ENCODE peak calls at places on chromosomes 1 and 21, in eight cellular contexts. H is heart left ventricle, L is right atrium auricular region, Q is Peyer's patch, S is heart right ventricle, D is left lung, N is HepG2, G is H9. K is an unnamed sample.

GRCh38 chr21:34693192-34693810 is 24.5 kb downstream of the CLIC6 start:
- DNase-seq in N (peak; percentile 55), D (no peak), H (no peak), S (no peak), G (peak; percentile 43), Q (peak; percentile 81), L (no peak), K (peak; percentile 51)

GRCh38 chr1:212987702-212988322 is 27.9 kb downstream of the ANGEL2 start:
- DNase-seq in H (no peak), Q (no peak), L (no peak), N (no peak), S (no peak), D (no peak), G (no peak), K (no peak)

GRCh38 chr1:7550981-7551380 is 220.1 kb upstream of the VAMP3 start:
- DNase-seq in H (no peak), S (no peak), N (no peak), Q (peak; percentile 80), G (no peak), L (no peak), D (no peak), K (no peak)

GRCh38 chr1:43315963-43316737 is 15.4 kb downstream of the TIE1 start:
- DNase-seq in N (no peak), S (no peak), G (no peak), H (no peak), D (peak; percentile 28), Q (no peak), L (no peak), K (no peak)

GRCh38 chr1:239733995-239734394 is 347.6 kb downstream of the CHRM3 start:
- DNase-seq in D (no peak), L (no peak), Q (no peak), G (no peak), H (no peak), N (no peak), S (no peak), K (no peak)

GRCh38 chr1:28249013-28249870 is 10.1 kb upstream of the SESN2 start:
- DNase-seq in L (no peak), S (peak; percentile 64), N (no peak), G (no peak), Q (peak; percentile 47), H (peak; percentile 71), D (peak; percentile 83), K (no peak)

GRCh38 chr1:31568895-31569655 is 7.2 kb upstream of the TINAGL1 start:
- DNase-seq in Q (peak; percentile 34), S (peak; percentile 74), N (no peak), D (peak; percentile 79), L (peak; percentile 68), H (peak; percentile 78), G (no peak), K (no peak)

GRCh38 chr1:18384059-18384458 is 96.7 kb upstream of the KLHDC7A start:
- DNase-seq in G (no peak), S (no peak), Q (no peak), H (no peak), D (no peak), L (no peak), N (no peak), K (no peak)

GRCh38 chr1:225906467-225906866 is 17.5 kb upstream of the LEFTY1 start:
- DNase-seq in Q (no peak), G (no peak), L (no peak), N (no peak), D (no peak), S (no peak), H (no peak), K (no peak)

GRCh38 chr1:63669151-63669961 is 76.1 kb downstream of the PGM1 start:
- DNase-seq in Q (no peak), D (no peak), L (no peak), G (no peak), S (no peak), N (no peak), H (no peak), K (no peak)

GRCh38 chr1:28343405-28343804 is 14.6 kb downstream of the MED18 start:
- DNase-seq in G (no peak), N (peak; percentile 66), S (no peak), D (no peak), H (no peak), Q (no peak), L (no peak), K (no peak)

GRCh38 chr1:89472886-89473285 is 51.7 kb upstream of the LRRC8B start:
- DNase-seq in D (peak; percentile 18), H (no peak), Q (no peak), L (no peak), S (no peak), G (no peak), N (no peak), K (no peak)

GRCh38 chr1:85048296-85049064 is at the start of gene MCOLN3:
- DNase-seq in Q (peak; percentile 70), S (peak; percentile 28), N (no peak), H (no peak), L (no peak), D (peak; percentile 82), G (peak; percentile 70), K (peak; percentile 31)

DNA sequence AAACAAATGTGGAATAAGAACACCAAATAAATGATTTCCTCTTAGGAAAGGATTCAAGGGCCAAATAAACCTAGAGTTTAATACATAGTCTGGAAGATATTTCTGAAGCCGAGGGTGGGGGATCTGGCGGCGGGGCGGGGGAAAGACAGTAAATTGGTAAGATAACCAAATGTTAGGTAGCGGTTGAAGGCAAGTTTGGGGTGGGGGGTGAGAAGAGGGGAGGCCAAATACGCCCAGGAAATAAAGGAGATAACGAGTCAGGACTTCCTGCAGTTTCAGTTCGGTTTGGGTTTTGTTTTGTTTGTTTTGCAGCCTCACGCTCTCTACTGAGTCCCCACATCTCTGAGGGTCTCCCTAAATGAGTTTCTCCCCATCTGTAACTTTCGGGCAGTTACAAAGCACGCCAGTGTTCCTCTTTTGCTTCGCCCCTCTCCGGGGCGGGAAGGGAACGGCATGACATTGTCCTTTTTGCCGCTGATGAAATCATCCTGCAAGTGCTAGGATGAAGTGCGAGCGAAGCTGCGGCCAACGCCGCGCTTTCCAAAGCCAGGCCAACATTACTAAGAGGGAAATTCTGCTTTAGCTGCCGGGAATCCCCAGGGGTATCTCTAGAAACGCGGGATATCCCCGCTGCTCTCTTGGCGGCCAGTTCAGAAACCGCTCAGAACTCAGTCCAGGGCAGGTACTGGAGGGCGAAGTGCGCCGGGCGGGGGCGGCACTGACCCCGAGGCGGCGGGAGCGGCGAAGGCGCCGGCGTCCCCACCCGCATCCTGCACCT is 811 bp downstream of the NIBAN1 start:
- DNase-seq in H (peak; percentile 54), D (peak; percentile 90), N (no peak), G (peak; percentile 61), L (peak; percentile 76), Q (no peak), S (peak; percentile 49), K (peak; percentile 62)
- TF ChIP-seq CTCF in H (no peak), D (no peak), N (no peak), G (no peak), L (no peak), Q (no peak), S (no peak), K (no peak)

GRCh38 chr1:154809436-154810413 is 60.4 kb downstream of the KCNN3 start:
- DNase-seq in H (no peak), S (no peak), G (no peak), Q (no peak), N (no peak), D (no peak), L (no peak), K (no peak)
- H3K4me1 ChIP-seq in H (peaks cover 64% of the 10 kb centered on the region), S (peaks cover 51% of the 10 kb centered on the region), G (no peaks in the 10 kb centered on the region), Q (no peaks in the 10 kb centered on the region), N (peaks cover 9% of the 10 kb centered on the region), D (no peaks in the 10 kb centered on the region), L (peaks cover 31% of the 10 kb centered on the region), K (peaks cover 8% of the 10 kb centered on the region)

DNA sequence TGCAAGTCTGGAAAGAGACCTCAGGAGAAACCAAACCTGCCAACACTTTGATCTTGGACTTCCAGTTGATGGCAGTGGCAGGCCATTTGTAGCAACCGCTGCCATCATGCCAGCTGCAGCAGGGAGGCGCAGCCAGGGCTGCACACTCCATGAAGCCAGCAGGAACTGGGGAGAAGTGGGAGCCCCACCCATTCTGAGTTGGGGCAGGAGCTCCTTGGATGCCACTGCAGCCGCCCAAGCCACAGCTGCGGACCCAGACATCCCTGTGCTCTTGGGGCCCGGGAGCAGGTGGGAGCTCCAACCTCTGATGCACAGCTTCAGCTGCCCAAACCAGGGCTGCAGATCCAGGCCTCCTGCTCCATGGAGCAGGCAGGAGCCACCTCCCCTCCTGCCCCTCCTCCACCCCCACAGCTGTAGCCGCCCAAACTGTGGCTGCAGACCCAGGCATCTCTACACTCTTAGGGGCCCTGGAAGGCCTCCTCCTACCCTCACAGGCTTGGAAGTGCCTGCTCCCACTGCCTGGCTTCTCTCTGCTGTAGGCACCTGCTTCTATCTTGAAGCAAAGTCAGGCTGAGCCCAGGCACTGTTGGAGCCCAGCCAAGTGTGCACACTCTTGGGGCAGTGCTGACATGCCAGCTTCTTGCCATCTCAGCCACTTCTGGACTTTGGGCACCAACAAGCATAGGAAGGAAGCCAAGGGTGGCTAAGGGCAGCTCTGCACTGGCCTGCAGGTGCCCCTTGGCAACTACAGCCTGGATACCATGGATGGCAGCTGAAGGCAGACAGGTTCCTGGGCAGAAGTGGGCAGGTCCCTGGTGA is 20.0 kb upstream of the DISP1 start:
- DNase-seq in L (no peak), H (no peak), S (no peak), G (peak; percentile 31), Q (peak; percentile 63), D (no peak), N (no peak), K (no peak)
- TF ChIP-seq CTCF in L (no peak), H (no peak), S (no peak), G (peak; percentile 33), Q (no peak), D (no peak), N (peak; percentile 72), K (no peak)

DNA sequence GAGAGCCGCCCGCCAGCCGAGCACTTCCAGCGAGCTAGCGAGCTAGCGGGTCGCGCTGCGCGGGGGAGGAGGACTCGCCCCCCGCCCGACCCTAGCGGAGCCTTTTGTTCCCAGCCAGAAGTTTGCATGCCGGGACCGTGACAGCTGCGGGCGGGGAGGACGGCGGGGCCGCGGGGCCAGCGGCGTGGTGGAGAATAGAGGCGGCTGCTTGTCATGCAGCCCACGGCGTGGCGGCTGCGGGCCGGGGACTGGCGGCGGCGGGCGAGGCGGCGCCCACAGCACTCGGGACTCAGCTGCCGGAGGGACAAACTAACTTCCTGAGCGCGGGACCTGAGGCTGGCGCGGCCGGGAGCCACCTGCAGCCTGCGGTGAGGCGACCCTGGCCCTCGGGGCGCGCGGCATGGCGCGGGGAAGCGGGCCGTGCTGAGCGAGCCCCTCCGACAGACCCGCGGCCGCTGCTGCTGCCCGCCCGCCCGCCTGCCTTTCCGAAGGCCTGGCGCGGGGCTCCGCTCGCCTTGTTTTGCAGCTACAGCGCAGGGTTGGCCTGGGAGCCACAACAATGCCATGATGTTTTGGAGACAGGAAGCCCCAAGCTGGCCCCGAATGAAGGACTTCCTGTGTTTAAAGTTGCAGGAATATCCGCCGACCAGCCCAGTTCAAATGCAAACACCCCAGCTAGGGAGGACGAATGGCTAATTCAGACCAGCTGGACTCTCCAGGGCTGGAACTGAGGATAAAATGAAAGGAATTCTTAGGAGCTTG is 82.2 kb upstream of the BMP8A start:
- DNase-seq in H (peak; percentile 64), G (peak; percentile 78), D (peak; percentile 85), L (peak; percentile 78), S (peak; percentile 58), N (peak; percentile 72), Q (peak; percentile 58), K (peak; percentile 14)
- H3K4me1 ChIP-seq in H (peaks cover 81% of the 10 kb centered on the region), G (peaks cover 14% of the 10 kb centered on the region), D (peaks cover 56% of the 10 kb centered on the region), L (peaks cover 83% of the 10 kb centered on the region), S (peaks cover 74% of the 10 kb centered on the region), N (peaks cover 73% of the 10 kb centered on the region), Q (no peaks in the 10 kb centered on the region), K (peaks cover 23% of the 10 kb centered on the region)